ENCODE peak calls at places on chromosomes 3 and 15, in eight cellular contexts. One of them, this sample, is unnamed.

GRCh38 chr3:12345141-12345561 is 56.3 kb downstream of the PPARG start:
- DNase-seq in lung: no peak
- DNase-seq in H7: no peak
- DNase-seq in stomach: no peak
- DNase-seq in CD8-positive, alpha-beta T cell: no peak
- DNase-seq in GM13977: no peak
- DNase-seq in psoas muscle: no peak
- DNase-seq in iPS DF 6.9: no peak
- DNase-seq in this sample: peak

GRCh38 chr15:88648357-88649214 is 9.8 kb downstream of the ISG20 start:
- DNase-seq in lung: no peak
- DNase-seq in psoas muscle: no peak
- DNase-seq in GM13977: no peak
- DNase-seq in CD8-positive, alpha-beta T cell: peak
- DNase-seq in iPS DF 6.9: no peak
- DNase-seq in H7: no peak
- DNase-seq in stomach: peak
- DNase-seq in this sample: no peak

GRCh38 chr15:71448688-71449114 is 333.4 kb downstream of the THSD4 start:
- DNase-seq in H7: peak
- DNase-seq in psoas muscle: no peak
- DNase-seq in GM13977: peak
- DNase-seq in iPS DF 6.9: peak
- DNase-seq in stomach: peak
- DNase-seq in CD8-positive, alpha-beta T cell: no peak
- DNase-seq in lung: peak
- DNase-seq in this sample: no peak

GRCh38 chr3:18712713-18713575 is 287.8 kb upstream of the SATB1 start:
- DNase-seq in CD8-positive, alpha-beta T cell: no peak
- DNase-seq in H7: no peak
- DNase-seq in lung: no peak
- DNase-seq in stomach: no peak
- DNase-seq in iPS DF 6.9: no peak
- DNase-seq in psoas muscle: no peak
- DNase-seq in GM13977: no peak
- DNase-seq in this sample: no peak

GRCh38 chr3:38165722-38166387 is 518 bp downstream of the OXSR1 start:
- DNase-seq in psoas muscle: no peak
- DNase-seq in GM13977: peak
- DNase-seq in lung: peak
- DNase-seq in CD8-positive, alpha-beta T cell: no peak
- DNase-seq in stomach: no peak
- DNase-seq in H7: peak
- DNase-seq in iPS DF 6.9: no peak
- DNase-seq in this sample: peak

GRCh38 chr3:158220575-158220974 is 110.7 kb downstream of the RSRC1 start:
- DNase-seq in lung: no peak
- DNase-seq in iPS DF 6.9: no peak
- DNase-seq in CD8-positive, alpha-beta T cell: no peak
- DNase-seq in GM13977: no peak
- DNase-seq in stomach: no peak
- DNase-seq in psoas muscle: no peak
- DNase-seq in H7: no peak
- DNase-seq in this sample: no peak

GRCh38 chr3:148710665-148711064 is 13.0 kb downstream of the AGTR1 start:
- DNase-seq in GM13977: no peak
- DNase-seq in lung: no peak
- DNase-seq in H7: no peak
- DNase-seq in iPS DF 6.9: no peak
- DNase-seq in stomach: no peak
- DNase-seq in CD8-positive, alpha-beta T cell: no peak
- DNase-seq in psoas muscle: no peak
- DNase-seq in this sample: no peak

GRCh38 chr3:150341893-150342292 is 66.2 kb upstream of the TSC22D2 start:
- DNase-seq in GM13977: no peak
- DNase-seq in H7: no peak
- DNase-seq in iPS DF 6.9: no peak
- DNase-seq in stomach: no peak
- DNase-seq in psoas muscle: peak
- DNase-seq in CD8-positive, alpha-beta T cell: no peak
- DNase-seq in lung: no peak
- DNase-seq in this sample: no peak

GRCh38 chr3:52291508-52292181 is 4.0 kb downstream of the GLYCTK start:
- DNase-seq in CD8-positive, alpha-beta T cell: peak
- DNase-seq in lung: no peak
- DNase-seq in GM13977: peak
- DNase-seq in stomach: no peak
- DNase-seq in iPS DF 6.9: no peak
- DNase-seq in psoas muscle: no peak
- DNase-seq in H7: peak
- DNase-seq in this sample: peak

GRCh38 chr15:40338041-40338657 is 2.6 kb downstream of the CCDC9B start:
- DNase-seq in GM13977: peak
- DNase-seq in H7: peak
- DNase-seq in lung: peak
- DNase-seq in stomach: peak
- DNase-seq in psoas muscle: peak
- DNase-seq in CD8-positive, alpha-beta T cell: peak
- DNase-seq in iPS DF 6.9: no peak
- DNase-seq in this sample: peak